ENCODE peak calls at places on chromosomes 11 and 22, in seven cellular contexts. I is IMR-90, Y is GM19239, K is H9, J is epithelial cell of prostate, M is neuronal stem cell, S is transverse colon. A is an unnamed sample.

GRCh38 chr11:118640332-118641154 is 33.1 kb downstream of the PHLDB1 start:
- DNase-seq in I (no peak), Y (no peak), K (no peak), J (no peak), M (no peak), S (no peak), A (no peak)

GRCh38 chr11:13963949-13964770 is 1.6 kb downstream of the SPON1 start:
- DNase-seq in I (no peak), Y (no peak), K (peak), J (no peak), M (no peak), S (peak), A (no peak)

GRCh38 chr22:41687901-41688364 is 734 bp downstream of the SNU13 start:
- DNase-seq in I (peak), Y (no peak), K (no peak), J (no peak), M (no peak), S (peak), A (no peak)

GRCh38 chr11:100630898-100631297 is 56.2 kb upstream of the ARHGAP42 start:
- DNase-seq in I (peak), Y (no peak), K (no peak), J (no peak), M (no peak), S (peak), A (peak)

GRCh38 chr11:56782167-56782847 is 33.8 kb upstream of the OR9G4 start:
- DNase-seq in I (no peak), Y (no peak), K (no peak), J (no peak), M (no peak), S (no peak), A (no peak)

GRCh38 chr11:17490232-17490631 is 13.6 kb upstream of the ABCC8 start:
- DNase-seq in I (no peak), Y (no peak), K (no peak), J (no peak), M (no peak), S (no peak), A (no peak)

GRCh38 chr11:125167954-125168821 is 3.6 kb downstream of the PKNOX2 start:
- DNase-seq in I (peak), Y (no peak), K (no peak), J (no peak), M (no peak), S (no peak), A (no peak)

GRCh38 chr22:24445481-24446290 is 18.3 kb downstream of the ADORA2A start:
- DNase-seq in I (no peak), Y (no peak), K (peak), J (no peak), M (peak), S (no peak), A (no peak)

GRCh38 chr22:46484861-46485595 is 52.4 kb downstream of the CELSR1 start:
- DNase-seq in I (peak), Y (no peak), K (no peak), J (no peak), M (no peak), S (no peak), A (peak)

GRCh38 chr22:37155971-37156370 is 6.3 kb upstream of the IL2RB start:
- DNase-seq in I (no peak), Y (no peak), K (no peak), J (no peak), M (no peak), S (no peak), A (no peak)

GRCh38 chr22:47548953-47549740 is 786.7 kb downstream of the TBC1D22A start:
- DNase-seq in I (no peak), Y (no peak), K (no peak), J (no peak), M (no peak), S (no peak), A (no peak)

GRCh38 chr11:57482782-57483569 is 22.6 kb downstream of the RTN4RL2 start:
- DNase-seq in I (peak), Y (no peak), K (peak), J (no peak), M (peak), S (peak), A (peak)

GRCh38 chr11:8614497-8614896 is 20.5 kb upstream of the STK33 start:
- DNase-seq in I (no peak), Y (no peak), K (no peak), J (no peak), M (no peak), S (no peak), A (no peak)

A was measured in trophoblast cell.